ENCODE peak calls at places on chromosomes 3 and 15, in ten cellular contexts. Q is breast epithelium, H is H1, D is transverse colon, W is HL-60, A is spleen, B is suprapubic skin, G is GM23338, S is HCT116, Y is stomach. O is an unnamed sample.

GRCh38 chr3:152870027-152870426 is 35.1 kb downstream of the P2RY1 start:
- DNase-seq in Q (no peak), H (no peak), D (no peak), W (no peak), A (no peak), B (no peak), G (no peak), S (no peak), Y (no peak), O (no peak)

GRCh38 chr3:179336345-179336929 is 11.1 kb upstream of the MFN1 start:
- DNase-seq in Q (no peak), H (no peak), D (no peak), W (no peak), A (no peak), B (no peak), G (no peak), S (no peak), Y (no peak), O (no peak)

GRCh38 chr3:115245437-115245836 is 98.3 kb upstream of the ZBTB20 start:
- DNase-seq in Q (no peak), H (no peak), D (no peak), W (no peak), A (no peak), B (no peak), G (no peak), S (peak; percentile 67), Y (no peak), O (no peak)

GRCh38 chr3:66423791-66424190 is 77.0 kb downstream of the LRIG1 start:
- DNase-seq in Q (no peak), H (no peak), D (no peak), W (no peak), A (no peak), B (no peak), G (no peak), S (no peak), Y (no peak), O (no peak)

GRCh38 chr15:61598655-61599054 is 369.6 kb upstream of the RORA start:
- DNase-seq in Q (no peak), H (no peak), D (no peak), W (no peak), A (no peak), B (no peak), G (no peak), S (no peak), Y (no peak), O (no peak)

GRCh38 chr3:9278085-9278484 is 28.6 kb upstream of the SRGAP3 start:
- DNase-seq in Q (no peak), H (no peak), D (no peak), W (no peak), A (no peak), B (no peak), G (no peak), S (no peak), Y (no peak), O (no peak)

GRCh38 chr3:39067286-39067685 is 15.5 kb downstream of the WDR48 start:
- DNase-seq in Q (no peak), H (no peak), D (no peak), W (no peak), A (no peak), B (no peak), G (no peak), S (no peak), Y (no peak), O (no peak)

GRCh38 chr15:87034886-87035285 is 955.2 kb downstream of the AGBL1 start:
- DNase-seq in Q (no peak), H (no peak), D (no peak), W (no peak), A (no peak), B (no peak), G (no peak), S (no peak), Y (no peak), O (no peak)

GRCh38 chr3:150372320-150373118 is 35.6 kb upstream of the TSC22D2 start:
- DNase-seq in Q (no peak), H (no peak), D (no peak), W (no peak), A (no peak), B (no peak), G (no peak), S (no peak), Y (no peak), O (no peak)

GRCh38 chr3:150373234-150373633 is 34.9 kb upstream of the TSC22D2 start:
- DNase-seq in Q (no peak), H (no peak), D (no peak), W (no peak), A (no peak), B (no peak), G (no peak), S (no peak), Y (no peak), O (no peak)

GRCh38 chr3:150370129-150370602 is 37.9 kb upstream of the TSC22D2 start:
- DNase-seq in Q (peak; percentile 45), H (no peak), D (peak; percentile 39), W (no peak), A (no peak), B (peak; percentile 70), G (peak; percentile 88), S (peak; percentile 92), Y (no peak), O (peak; percentile 93)

GRCh38 chr3:150371741-150372254 is 36.3 kb upstream of the TSC22D2 start:
- DNase-seq in Q (peak; percentile 76), H (no peak), D (peak; percentile 44), W (no peak), A (no peak), B (no peak), G (no peak), S (peak; percentile 87), Y (peak; percentile 43), O (no peak)

DNA sequence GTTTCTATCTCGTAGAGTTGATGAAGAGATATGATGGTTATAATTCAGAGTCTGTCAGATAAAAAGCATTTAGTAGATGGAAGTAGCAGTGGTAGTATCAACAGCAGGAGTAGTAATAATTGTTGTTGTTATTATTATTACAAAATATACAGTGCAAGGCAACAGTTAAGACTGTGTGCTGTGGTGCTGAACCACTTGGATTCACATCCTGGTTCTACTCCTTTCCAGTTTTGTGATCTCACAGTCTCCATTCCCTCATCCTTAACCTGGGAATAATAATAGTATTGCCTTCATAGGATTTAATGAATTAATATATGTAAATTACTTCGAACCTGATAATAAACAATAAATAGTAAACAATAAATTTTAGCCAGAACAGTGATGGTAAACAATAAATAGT is 37.1 kb upstream of the TSC22D2 start:
- DNase-seq in Q (no peak), H (no peak), D (no peak), W (no peak), A (no peak), B (no peak), G (no peak), S (no peak), Y (no peak), O (no peak)
- H3K4me3 ChIP-seq in Q (no peak overlapping the region), H (no peak overlapping the region), D (peak overlapping the region; percentile 43), W (no peak overlapping the region), A (no peak overlapping the region), B (no peak overlapping the region), G (no peak overlapping the region), S (peak overlapping the region; percentile 40), Y (no peak overlapping the region), O (peak overlapping the region; percentile 43)

DNA sequence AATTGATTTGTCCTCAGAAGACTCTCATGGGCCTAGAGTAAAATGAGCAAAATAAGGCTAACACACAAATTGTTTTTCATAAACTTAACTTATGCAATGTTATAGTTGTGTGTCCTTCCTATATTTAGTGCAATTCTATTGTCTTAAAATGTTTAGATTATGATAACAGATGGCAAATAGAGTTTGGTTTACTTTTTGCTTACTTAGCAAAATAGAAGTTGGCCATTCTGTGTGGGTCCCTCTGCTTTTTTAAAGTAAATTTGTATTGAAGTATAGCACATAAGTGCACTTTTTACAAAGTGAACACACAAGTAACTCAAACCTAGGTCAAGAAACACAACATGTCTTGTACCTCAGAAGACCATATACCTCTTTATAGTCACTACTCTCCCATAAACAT is 150.6 kb upstream of the RARB start:
- DNase-seq in Q (no peak), H (no peak), D (no peak), W (no peak), A (no peak), B (no peak), G (no peak), S (no peak), Y (no peak), O (no peak)
- H3K27ac ChIP-seq in Q (no peak overlapping the region), H (no peak overlapping the region), D (no peak overlapping the region), W (no peak overlapping the region), A (no peak overlapping the region), B (no peak overlapping the region), G (no peak overlapping the region), S (no peak overlapping the region), Y (no peak overlapping the region), O (no peak overlapping the region)

GRCh38 chr15:88382482-88382983 is 84.7 kb downstream of the MRPL46 start:
- DNase-seq in Q (no peak), H (no peak), D (no peak), W (no peak), A (no peak), B (no peak), G (no peak), S (no peak), Y (no peak), O (no peak)
- TF ChIP-seq POLR2AphosphoS5 in Q (no peak), H (no peak), D (no peak), W (no peak), A (no peak), B (no peak), G (no peak), S (no peak), Y (no peak), O (no peak)

GRCh38 chr3:112640333-112640863 is 545 bp downstream of the CCDC80 start:
- DNase-seq in Q (no peak), H (no peak), D (no peak), W (no peak), A (no peak), B (no peak), G (no peak), S (no peak), Y (no peak), O (no peak)

GRCh38 chr3:112637700-112638099 is 3.2 kb downstream of the CCDC80 start:
- DNase-seq in Q (no peak), H (no peak), D (no peak), W (no peak), A (no peak), B (no peak), G (no peak), S (no peak), Y (no peak), O (no peak)

GRCh38 chr3:112640864-112641751 is at the start of gene CCDC80:
- DNase-seq in Q (no peak), H (no peak), D (no peak), W (no peak), A (no peak), B (no peak), G (peak; percentile 44), S (peak; percentile 59), Y (no peak), O (no peak)

GRCh38 chr3:112639451-112640332 is 1.3 kb downstream of the CCDC80 start:
- DNase-seq in Q (no peak), H (no peak), D (no peak), W (no peak), A (no peak), B (peak; percentile 67), G (no peak), S (no peak), Y (no peak), O (no peak)

DNA sequence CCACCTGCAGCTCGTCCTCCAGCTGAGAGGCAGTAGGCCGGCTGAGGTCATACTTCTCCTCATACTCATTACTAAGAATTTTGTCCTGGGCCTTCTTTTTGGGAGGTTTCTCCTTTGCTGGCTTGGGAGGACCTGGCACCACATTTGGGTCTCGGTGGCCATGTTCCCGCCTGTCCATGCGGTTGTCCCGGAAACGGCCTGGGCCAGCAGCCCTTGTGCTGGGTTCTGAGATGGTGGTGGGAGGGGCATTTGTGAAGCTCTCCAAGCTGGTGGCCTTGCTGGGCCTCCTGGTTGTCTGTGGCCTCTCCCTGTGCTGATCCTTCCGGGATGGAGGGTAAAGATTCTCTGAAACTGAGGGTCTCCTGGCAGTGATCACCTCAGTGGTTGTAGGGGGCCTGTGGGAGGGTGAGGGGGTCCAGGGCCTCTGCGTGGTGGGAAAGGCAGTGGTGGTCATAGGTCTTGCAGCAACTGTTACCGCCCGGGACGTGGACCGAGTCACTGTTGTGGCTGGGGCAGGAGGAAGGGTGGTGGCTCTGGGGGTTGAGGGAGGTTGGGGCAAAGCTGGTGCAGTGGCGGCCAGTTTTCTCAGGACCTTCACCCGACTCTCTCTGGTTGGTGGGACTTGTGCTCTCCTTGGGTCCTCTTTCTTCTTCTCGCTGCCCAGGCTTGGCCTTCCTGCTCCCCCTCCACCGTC is 2.5 kb downstream of the CCDC80 start:
- DNase-seq in Q (no peak), H (no peak), D (no peak), W (no peak), A (no peak), B (peak; percentile 79), G (no peak), S (no peak), Y (no peak), O (no peak)
- H3K4me3 ChIP-seq in Q (peak overlapping the region; percentile 53), H (no peak overlapping the region), D (peak overlapping the region; percentile 20), W (no peak overlapping the region), A (peak overlapping the region; percentile 19), B (peak overlapping the region; percentile 49), G (no peak overlapping the region), S (no peak overlapping the region), Y (no peak overlapping the region), O (peak overlapping the region; percentile 49)

O was measured in esophagus muscularis mucosa.